ENCODE peak calls at places on chromosomes 12 and 14, in eight cellular contexts. O is mammary epithelial cell; Q is ovary; Z is WERI-Rb-1; I is suprapubic skin; G is CD8-positive, alpha-beta memory T cell; S is lung; W is fibroblast of lung. N is an unnamed sample.

GRCh38 chr12:24562761-24563392 is 386.0 kb downstream of the BCAT1 start:
- DNase-seq in O (peak; percentile 32), Q (peak; percentile 74), Z (peak; percentile 16), I (no peak), G (no peak), S (no peak), W (peak; percentile 67), N (no peak)

GRCh38 chr12:30308010-30308717 is 387.5 kb downstream of the IPO8 start:
- DNase-seq in O (peak; percentile 29), Q (no peak), Z (no peak), I (no peak), G (no peak), S (no peak), W (no peak), N (no peak)

GRCh38 chr12:19451196-19451595 is 11.9 kb downstream of the AEBP2 start:
- DNase-seq in O (no peak), Q (no peak), Z (no peak), I (no peak), G (no peak), S (no peak), W (peak; percentile 84), N (no peak)

GRCh38 chr14:64387232-64387737 is 868 bp upstream of the MTHFD1 start:
- DNase-seq in O (peak; percentile 33), Q (no peak), Z (no peak), I (no peak), G (no peak), S (no peak), W (peak; percentile 32), N (no peak)

GRCh38 chr14:53032161-53032803 is 81.4 kb upstream of the FERMT2 start:
- DNase-seq in O (peak; percentile 34), Q (no peak), Z (no peak), I (no peak), G (no peak), S (peak; percentile 41), W (peak; percentile 82), N (no peak)

GRCh38 chr12:13913371-13913770 is 68.0 kb downstream of the GRIN2B start:
- DNase-seq in O (peak; percentile 3), Q (no peak), Z (no peak), I (no peak), G (no peak), S (no peak), W (no peak), N (no peak)

GRCh38 chr12:5487971-5488955 is 56.4 kb downstream of the NTF3 start:
- DNase-seq in O (no peak), Q (no peak), Z (peak; percentile 26), I (no peak), G (no peak), S (no peak), W (peak; percentile 17), N (peak; percentile 44)

GRCh38 chr12:105020241-105020962 is 34.3 kb downstream of the NOPCHAP1 start:
- DNase-seq in O (no peak), Q (no peak), Z (no peak), I (no peak), G (no peak), S (no peak), W (no peak), N (no peak)

GRCh38 chr14:96851694-96852381 is 54.7 kb downstream of the VRK1 start:
- DNase-seq in O (peak; percentile 14), Q (no peak), Z (no peak), I (no peak), G (no peak), S (no peak), W (no peak), N (no peak)

GRCh38 chr12:3992945-3993344 is 119.7 kb upstream of the PARP11 start:
- DNase-seq in O (no peak), Q (no peak), Z (no peak), I (no peak), G (no peak), S (no peak), W (no peak), N (no peak)

GRCh38 chr12:108854453-108855283 is 2.7 kb downstream of the SSH1 start:
- DNase-seq in O (peak; percentile 99), Q (no peak), Z (no peak), I (peak; percentile 79), G (no peak), S (no peak), W (peak; percentile 99), N (peak; percentile 93)

GRCh38 chr12:12469386-12469785 is 93.3 kb downstream of the DUSP16 start:
- DNase-seq in O (peak; percentile 99), Q (no peak), Z (no peak), I (no peak), G (no peak), S (no peak), W (no peak), N (no peak)

GRCh38 chr12:560666-561065 is 100.9 kb downstream of the B4GALNT3 start:
- DNase-seq in O (no peak), Q (no peak), Z (no peak), I (no peak), G (no peak), S (no peak), W (no peak), N (no peak)

GRCh38 chr14:79281244-79282199 is 929.8 kb downstream of the DIO2 start:
- DNase-seq in O (no peak), Q (no peak), Z (no peak), I (no peak), G (no peak), S (no peak), W (no peak), N (no peak)

GRCh38 chr14:79278798-79279644 is 932.3 kb downstream of the DIO2 start:
- DNase-seq in O (peak; percentile 90), Q (peak; percentile 12), Z (peak; percentile 92), I (no peak), G (no peak), S (peak; percentile 89), W (peak; percentile 83), N (peak; percentile 46)

GRCh38 chr14:79279645-79280399 is 931.5 kb downstream of the DIO2 start:
- DNase-seq in O (peak; percentile 1), Q (no peak), Z (peak; percentile 17), I (no peak), G (no peak), S (peak; percentile 29), W (peak; percentile 6), N (no peak)

GRCh38 chr14:79278286-79278797 is 933.0 kb downstream of the DIO2 start:
- DNase-seq in O (no peak), Q (no peak), Z (peak; percentile 17), I (no peak), G (no peak), S (no peak), W (no peak), N (no peak)

GRCh38 chr14:79280400-79280670 is 931.0 kb downstream of the DIO2 start:
- DNase-seq in O (no peak), Q (no peak), Z (no peak), I (no peak), G (no peak), S (no peak), W (no peak), N (no peak)
- H3K4me3 ChIP-seq in O (no peak overlapping the region), Q (peak overlapping the region; percentile 46), Z (no peak overlapping the region), I (peak overlapping the region; percentile 56), G (no peak overlapping the region), S (no peak overlapping the region), W (peak overlapping the region; percentile 66), N (peak overlapping the region; percentile 69)

GRCh38 chr14:24132061-24132685 is 1.7 kb downstream of the FITM1 start:
- DNase-seq in O (peak; percentile 75), Q (no peak), Z (no peak), I (no peak), G (no peak), S (no peak), W (no peak), N (no peak)

GRCh38 chr14:24130717-24131548 is 474 bp downstream of the FITM1 start:
- DNase-seq in O (no peak), Q (no peak), Z (no peak), I (no peak), G (no peak), S (no peak), W (no peak), N (no peak)

GRCh38 chr14:24131549-24131966 is 1.1 kb downstream of the FITM1 start:
- DNase-seq in O (no peak), Q (no peak), Z (no peak), I (no peak), G (no peak), S (no peak), W (no peak), N (no peak)

GRCh38 chr14:24129410-24129998 is 955 bp upstream of the FITM1 start:
- DNase-seq in O (no peak), Q (no peak), Z (no peak), I (no peak), G (no peak), S (no peak), W (no peak), N (no peak)

DNA sequence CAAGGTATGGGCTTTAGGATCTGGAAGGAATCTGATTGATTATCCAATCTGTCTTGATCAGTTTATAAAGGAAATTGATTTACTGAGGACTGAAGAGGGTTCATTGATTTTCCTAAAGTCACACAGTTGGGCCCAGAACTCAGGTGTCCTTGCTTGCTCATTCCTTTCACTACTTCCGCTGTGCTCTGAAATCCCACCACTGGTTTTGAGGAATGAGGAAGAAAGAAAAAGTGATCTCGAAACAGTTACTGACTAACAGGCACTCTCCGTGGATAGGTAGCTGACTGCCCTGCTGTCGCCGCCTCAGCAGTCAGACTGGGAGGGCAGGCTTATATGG is at the start of gene FITM1:
- DNase-seq in O (no peak), Q (no peak), Z (no peak), I (no peak), G (no peak), S (no peak), W (no peak), N (no peak)
- H3K4me3 ChIP-seq in O (no peak within 1 kb of the TSS), Q (no peak within 1 kb of the TSS), Z (no peak within 1 kb of the TSS), I (no peak within 1 kb of the TSS), G (no peak within 1 kb of the TSS), S (no peak within 1 kb of the TSS), W (no peak within 1 kb of the TSS), N (no peak within 1 kb of the TSS)

GRCh38 chr12:98453070-98453469 is 62.3 kb upstream of the TMPO start:
- DNase-seq in O (no peak), Q (no peak), Z (no peak), I (no peak), G (no peak), S (no peak), W (no peak), N (no peak)

GRCh38 chr12:98453492-98453891 is 61.9 kb upstream of the TMPO start:
- DNase-seq in O (no peak), Q (no peak), Z (no peak), I (no peak), G (no peak), S (no peak), W (no peak), N (no peak)

GRCh38 chr12:98456583-98457573 is 58.5 kb upstream of the TMPO start:
- DNase-seq in O (peak; percentile 39), Q (peak; percentile 37), Z (peak; percentile 44), I (no peak), G (no peak), S (no peak), W (peak; percentile 17), N (no peak)
- H3K4me3 ChIP-seq in O (no peak overlapping the region), Q (peak overlapping the region; percentile 37), Z (peak overlapping the region; percentile 33), I (peak overlapping the region; percentile 45), G (no peak overlapping the region), S (peak overlapping the region; percentile 6), W (peak overlapping the region; percentile 48), N (peak overlapping the region; percentile 51)

DNA sequence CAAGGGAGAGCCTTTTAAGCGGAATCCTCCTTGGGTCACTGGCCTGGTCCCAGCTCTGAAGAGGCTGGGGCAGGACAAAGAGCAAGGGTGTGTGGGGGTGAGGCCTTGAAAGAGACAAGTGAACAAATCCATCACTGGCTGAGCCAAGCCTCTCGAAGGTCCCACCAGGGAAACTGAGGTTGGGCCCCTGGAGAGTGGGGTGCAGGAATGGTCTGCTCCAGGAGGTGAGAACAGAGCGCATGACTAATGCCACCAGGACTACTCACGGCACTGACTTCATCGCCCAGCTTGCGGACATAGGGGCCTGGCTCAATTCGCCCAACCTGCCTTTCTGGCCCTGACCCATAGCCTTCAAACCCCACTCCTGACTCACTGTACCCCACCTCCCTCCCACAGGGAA is 19.2 kb upstream of the DEGS2 start:
- DNase-seq in O (no peak), Q (no peak), Z (no peak), I (no peak), G (no peak), S (no peak), W (no peak), N (no peak)
- H3K4me3 ChIP-seq in O (no peak overlapping the region), Q (no peak overlapping the region), Z (no peak overlapping the region), I (no peak overlapping the region), G (no peak overlapping the region), S (no peak overlapping the region), W (no peak overlapping the region), N (no peak overlapping the region)

N was measured in AG04450.